ENCODE peak calls at places on chromosomes 5 and 9, in five cellular contexts. One of them, this sample, is unnamed.
A peak's percentile ranks its signal among the peaks of the same experiment; 100 is the strongest.

GRCh38 chr9:75889977-75890540 is 414 bp upstream of the PCSK5 start:
- DNase-seq in prostate gland: peak; percentile 33
- DNase-seq in hepatocyte: peak; percentile 65
- DNase-seq in GM23248: peak; percentile 86
- DNase-seq in pancreas: peak; percentile 21
- DNase-seq in this sample: peak; percentile 44

GRCh38 chr5:171808453-171808852 is 22.8 kb downstream of the SMIM23 start:
- DNase-seq in prostate gland: no peak
- DNase-seq in hepatocyte: no peak
- DNase-seq in GM23248: no peak
- DNase-seq in pancreas: no peak
- DNase-seq in this sample: no peak

GRCh38 chr5:160675988-160676387 is 176.0 kb downstream of the ATP10B start:
- DNase-seq in prostate gland: no peak
- DNase-seq in hepatocyte: no peak
- DNase-seq in GM23248: no peak
- DNase-seq in pancreas: no peak
- DNase-seq in this sample: no peak

GRCh38 chr5:76785493-76785892 is 33.3 kb upstream of the F2RL1 start:
- DNase-seq in prostate gland: no peak
- DNase-seq in hepatocyte: peak; percentile 65
- DNase-seq in GM23248: peak; percentile 40
- DNase-seq in pancreas: no peak
- DNase-seq in this sample: no peak

GRCh38 chr5:169100735-169101075 is 200.2 kb downstream of the SLIT3 start:
- DNase-seq in prostate gland: peak; percentile 54
- DNase-seq in hepatocyte: no peak
- DNase-seq in GM23248: peak; percentile 90
- DNase-seq in pancreas: no peak
- DNase-seq in this sample: peak; percentile 12

GRCh38 chr5:175800656-175801081 is 70.7 kb upstream of the CPLX2 start:
- DNase-seq in prostate gland: no peak
- DNase-seq in hepatocyte: no peak
- DNase-seq in GM23248: peak; percentile 66
- DNase-seq in pancreas: no peak
- DNase-seq in this sample: peak; percentile 57

GRCh38 chr5:68033961-68034581 is 181.5 kb upstream of the PIK3R1 start:
- DNase-seq in prostate gland: peak; percentile 30
- DNase-seq in hepatocyte: peak; percentile 76
- DNase-seq in GM23248: peak; percentile 41
- DNase-seq in pancreas: peak; percentile 60
- DNase-seq in this sample: peak; percentile 69

GRCh38 chr9:16029056-16029615 is 476.3 kb downstream of the CCDC171 start:
- DNase-seq in prostate gland: no peak
- DNase-seq in hepatocyte: no peak
- DNase-seq in GM23248: peak; percentile 61
- DNase-seq in pancreas: no peak
- DNase-seq in this sample: no peak

GRCh38 chr5:35198096-35198495 is 32.2 kb downstream of the PRLR start:
- DNase-seq in prostate gland: peak; percentile 70
- DNase-seq in hepatocyte: peak; percentile 41
- DNase-seq in GM23248: peak; percentile 76
- DNase-seq in pancreas: peak; percentile 88
- DNase-seq in this sample: peak; percentile 80

GRCh38 chr9:78115073-78115472 is 83.5 kb upstream of the GNAQ start:
- DNase-seq in prostate gland: no peak
- DNase-seq in hepatocyte: no peak
- DNase-seq in GM23248: peak; percentile 19
- DNase-seq in pancreas: no peak
- DNase-seq in this sample: peak; percentile 19

GRCh38 chr5:140221697-140222223 is 46.8 kb downstream of the CYSTM1 start:
- DNase-seq in prostate gland: no peak
- DNase-seq in hepatocyte: no peak
- DNase-seq in GM23248: peak; percentile 93
- DNase-seq in pancreas: no peak
- DNase-seq in this sample: no peak

GRCh38 chr5:140219068-140219971 is 44.3 kb downstream of the CYSTM1 start:
- DNase-seq in prostate gland: no peak
- DNase-seq in hepatocyte: no peak
- DNase-seq in GM23248: peak; percentile 16
- DNase-seq in pancreas: peak; percentile 60
- DNase-seq in this sample: no peak

GRCh38 chr5:140222416-140222815 is 47.4 kb downstream of the CYSTM1 start:
- DNase-seq in prostate gland: no peak
- DNase-seq in hepatocyte: no peak
- DNase-seq in GM23248: no peak
- DNase-seq in pancreas: no peak
- DNase-seq in this sample: no peak

GRCh38 chr5:140220698-140221064 is 45.7 kb downstream of the CYSTM1 start:
- DNase-seq in prostate gland: no peak
- DNase-seq in hepatocyte: no peak
- DNase-seq in GM23248: no peak
- DNase-seq in pancreas: no peak
- DNase-seq in this sample: no peak

GRCh38 chr5:140220032-140220697 is 45.2 kb downstream of the CYSTM1 start:
- DNase-seq in prostate gland: no peak
- DNase-seq in hepatocyte: no peak
- DNase-seq in GM23248: peak; percentile 75
- DNase-seq in pancreas: no peak
- DNase-seq in this sample: no peak
- H3K4me1 ChIP-seq in prostate gland: no peaks in the 10 kb centered on the region
- H3K4me1 ChIP-seq in hepatocyte: peaks cover 74% of the 10 kb centered on the region
- H3K4me1 ChIP-seq in GM23248: peaks cover 42% of the 10 kb centered on the region
- H3K4me1 ChIP-seq in pancreas: peaks cover 67% of the 10 kb centered on the region
- H3K4me1 ChIP-seq in this sample: peaks cover 73% of the 10 kb centered on the region

DNA sequence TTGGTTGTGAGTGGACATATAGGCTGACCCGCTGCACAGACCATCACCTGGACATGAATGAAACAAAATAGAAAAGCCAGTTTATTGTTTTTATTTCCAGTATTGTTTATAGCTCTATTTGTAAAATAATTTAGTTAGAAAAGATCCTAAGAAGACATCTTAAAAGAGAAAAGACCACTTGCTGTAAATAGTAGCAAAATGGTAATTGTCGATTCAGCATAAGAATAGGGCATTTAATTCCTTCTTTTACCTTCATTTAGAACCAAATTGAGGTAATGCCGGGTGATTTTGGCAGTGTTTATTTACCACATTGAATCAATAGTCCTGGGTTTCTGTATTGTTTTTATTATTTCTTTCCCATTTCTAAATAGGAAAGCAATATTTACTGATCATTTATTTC is 7.4 kb downstream of the TARS1 start:
- DNase-seq in prostate gland: no peak
- DNase-seq in hepatocyte: no peak
- DNase-seq in GM23248: no peak
- DNase-seq in pancreas: no peak
- DNase-seq in this sample: no peak
- H3K36me3 ChIP-seq in prostate gland: no peaks in the 10 kb centered on the region
- H3K36me3 ChIP-seq in hepatocyte: peaks cover 4% of the 10 kb centered on the region
- H3K36me3 ChIP-seq in GM23248: peaks cover 65% of the 10 kb centered on the region
- H3K36me3 ChIP-seq in pancreas: peaks cover 22% of the 10 kb centered on the region
- H3K36me3 ChIP-seq in this sample: peaks cover 20% of the 10 kb centered on the region

DNA sequence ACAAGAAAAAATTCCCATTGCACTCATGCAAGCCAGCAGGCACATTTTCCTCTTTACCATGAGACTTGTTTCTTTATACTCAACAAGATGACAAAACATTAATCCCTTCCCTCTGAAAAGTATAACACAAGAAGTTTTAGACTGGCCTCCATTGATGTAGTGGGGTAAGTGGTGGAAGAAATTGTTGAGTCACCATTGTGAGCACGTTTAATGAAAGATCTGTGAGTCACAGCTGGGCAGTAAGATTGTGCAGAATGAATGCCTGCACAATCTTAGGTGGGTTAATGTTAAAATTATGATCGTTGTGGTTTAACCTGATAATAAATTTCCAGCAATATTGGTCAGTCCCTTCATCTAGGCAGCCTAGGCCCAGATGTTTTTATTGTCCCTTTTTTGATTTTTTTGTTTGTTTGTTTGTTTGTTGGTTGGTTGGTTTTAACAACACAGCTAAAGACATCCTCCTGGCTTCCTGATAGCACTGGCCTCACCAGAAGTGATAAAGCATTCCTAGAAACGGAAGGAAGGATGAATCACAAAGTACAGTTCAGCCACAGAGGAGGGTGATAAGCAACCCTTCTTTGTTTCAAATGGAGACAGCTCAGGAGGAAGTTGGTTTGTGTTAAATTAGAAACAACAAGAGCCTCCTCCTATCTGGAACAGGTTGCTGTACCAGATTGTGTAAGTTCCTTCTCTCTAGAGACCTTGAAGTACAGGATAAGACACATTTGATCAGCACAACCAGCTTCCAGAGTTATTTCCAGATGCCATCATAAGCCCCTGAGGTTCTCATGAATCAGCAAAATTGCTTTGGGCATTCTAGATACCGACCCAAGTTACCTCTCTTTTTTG is 40.3 kb downstream of the SLC24A2 start:
- DNase-seq in prostate gland: no peak
- DNase-seq in hepatocyte: no peak
- DNase-seq in GM23248: peak; percentile 18
- DNase-seq in pancreas: no peak
- DNase-seq in this sample: no peak
- H3K27ac ChIP-seq in prostate gland: no peak overlapping the region
- H3K27ac ChIP-seq in hepatocyte: no peak overlapping the region
- H3K27ac ChIP-seq in GM23248: no peak overlapping the region
- H3K27ac ChIP-seq in pancreas: no peak overlapping the region
- H3K27ac ChIP-seq in this sample: no peak overlapping the region

DNA sequence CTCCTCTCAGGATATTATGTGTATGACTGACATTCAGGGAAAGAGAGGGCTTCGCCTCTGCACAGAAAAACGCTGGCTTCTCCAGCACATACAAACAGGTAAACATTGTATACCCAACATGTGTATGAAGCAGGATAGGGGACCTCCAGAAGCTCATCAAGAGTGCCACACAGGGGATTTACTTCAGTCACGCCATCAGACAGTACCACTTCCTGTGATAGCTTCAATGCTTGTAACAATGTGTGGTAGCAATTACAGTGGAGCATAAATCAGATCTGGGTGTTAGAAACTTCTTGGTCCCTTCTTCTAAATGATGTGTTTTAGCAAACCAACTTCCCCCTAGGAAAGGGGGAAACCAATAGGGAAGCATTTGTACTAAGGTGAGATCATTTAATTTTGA is 160.8 kb downstream of the TSSK1B start:
- DNase-seq in prostate gland: no peak
- DNase-seq in hepatocyte: no peak
- DNase-seq in GM23248: no peak
- DNase-seq in pancreas: no peak
- DNase-seq in this sample: no peak
- H3K4me1 ChIP-seq in prostate gland: no peaks in the 10 kb centered on the region
- H3K4me1 ChIP-seq in hepatocyte: peaks cover 31% of the 10 kb centered on the region
- H3K4me1 ChIP-seq in GM23248: peaks cover 12% of the 10 kb centered on the region
- H3K4me1 ChIP-seq in pancreas: no peaks in the 10 kb centered on the region
- H3K4me1 ChIP-seq in this sample: peaks cover 44% of the 10 kb centered on the region

GRCh38 chr5:150740992-150741391 is 17.8 kb downstream of the DCTN4 start:
- DNase-seq in prostate gland: no peak
- DNase-seq in hepatocyte: no peak
- DNase-seq in GM23248: no peak
- DNase-seq in pancreas: no peak
- DNase-seq in this sample: no peak
- H3K36me3 ChIP-seq in prostate gland: no peaks in the 10 kb centered on the region
- H3K36me3 ChIP-seq in hepatocyte: no peaks in the 10 kb centered on the region
- H3K36me3 ChIP-seq in GM23248: peaks cover 33% of the 10 kb centered on the region
- H3K36me3 ChIP-seq in pancreas: no peaks in the 10 kb centered on the region
- H3K36me3 ChIP-seq in this sample: peaks cover 18% of the 10 kb centered on the region

This sample was measured in cardiac muscle cell.